ENCODE peak calls at places on chromosome 15, in four cellular contexts. S, T, O and P are unnamed samples.

GRCh38 chr15:92097473-92098178 is 244.1 kb downstream of the SLCO3A1 start:
- DNase-seq in S (no peak), T (peak; percentile 29), O (peak; percentile 80), P (peak; percentile 16)

GRCh38 chr15:57146394-57147140 is 228.1 kb downstream of the TCF12 start:
- DNase-seq in S (no peak), T (peak; percentile 63), O (peak; percentile 17), P (no peak)

GRCh38 chr15:83446904-83447708 is at the start of gene SH3GL3:
- DNase-seq in S (peak; percentile 77), T (peak; percentile 42), O (peak; percentile 79), P (no peak)

GRCh38 chr15:90648137-90649070 is 68.7 kb upstream of the BLM start:
- DNase-seq in S (peak; percentile 37), T (peak; percentile 59), O (peak; percentile 79), P (peak; percentile 42)

GRCh38 chr15:50794102-50794501 is 28.6 kb upstream of the SPPL2A start:
- DNase-seq in S (no peak), T (no peak), O (no peak), P (no peak)

GRCh38 chr15:40591310-40591845 is 2.7 kb upstream of the KNL1 start:
- DNase-seq in S (no peak), T (no peak), O (no peak), P (no peak)

GRCh38 chr15:25738171-25738792 is 124.8 kb downstream of the ATP10A start:
- DNase-seq in S (no peak), T (peak; percentile 17), O (no peak), P (no peak)

GRCh38 chr15:38069506-38069905 is 135.1 kb downstream of the TMCO5A start:
- DNase-seq in S (no peak), T (peak; percentile 94), O (no peak), P (no peak)

GRCh38 chr15:31024330-31024729 is 32.9 kb upstream of the MTMR10 start:
- DNase-seq in S (no peak), T (peak; percentile 47), O (peak; percentile 63), P (peak; percentile 92)

GRCh38 chr15:85753261-85753660 is 41.5 kb downstream of the KLHL25 start:
- DNase-seq in S (no peak), T (no peak), O (no peak), P (no peak)

GRCh38 chr15:97759363-97759762 is 201.1 kb upstream of the ARRDC4 start:
- DNase-seq in S (no peak), T (no peak), O (no peak), P (no peak)

GRCh38 chr15:50390549-50391264 is 33.5 kb upstream of the USP8 start:
- DNase-seq in S (no peak), T (no peak), O (no peak), P (no peak)

GRCh38 chr15:70799667-70800450 is 36.5 kb upstream of the UACA start:
- DNase-seq in S (no peak), T (peak; percentile 95), O (no peak), P (peak; percentile 95)

GRCh38 chr15:23447107-23447500 is at the start of gene GOLGA6L2:
- DNase-seq in S (no peak), T (no peak), O (no peak), P (no peak)

GRCh38 chr15:82680200-82681102 is 29.2 kb downstream of the AP3B2 start:
- DNase-seq in S (peak; percentile 20), T (no peak), O (peak; percentile 97), P (no peak)

GRCh38 chr15:77168211-77168610 is 97.3 kb upstream of the TSPAN3 start:
- DNase-seq in S (no peak), T (no peak), O (no peak), P (no peak)

GRCh38 chr15:42199126-42199525 is 9.0 kb downstream of the VPS39 start:
- DNase-seq in S (no peak), T (no peak), O (no peak), P (no peak)

GRCh38 chr15:44788748-44789147 is 52.4 kb downstream of the TRIM69 start:
- DNase-seq in S (no peak), T (no peak), O (no peak), P (no peak)

GRCh38 chr15:84398763-84399701 is 163.5 kb downstream of the GOLGA6L4 start:
- DNase-seq in S (no peak), T (no peak), O (peak; percentile 45), P (no peak)

GRCh38 chr15:89999676-90000174 is 1.4 kb upstream of the ZNF710 start:
- DNase-seq in S (peak; percentile 29), T (no peak), O (peak; percentile 70), P (no peak)

GRCh38 chr15:89971592-89971997 is 29.5 kb upstream of the ZNF710 start:
- DNase-seq in S (peak; percentile 42), T (peak; percentile 42), O (peak; percentile 87), P (no peak)

GRCh38 chr15:96736384-96736783 is 405.9 kb downstream of the NR2F2 start:
- DNase-seq in S (no peak), T (no peak), O (no peak), P (no peak)

GRCh38 chr15:73982251-73982962 is 9.7 kb downstream of the STOML1 start:
- DNase-seq in S (peak; percentile 87), T (peak; percentile 82), O (no peak), P (peak; percentile 58)